ENCODE peak calls at places on chromosomes 4 and X, in eight cellular contexts. C is nephron progenitor cell; R is aorta; T is colonic mucosa; X is activated T-helper 2 cell treated with anti-CD3 and anti-CD28 coated beads, Interferon-gamma antibody, Interleukin-2, Interleukin-4, amounts not matched to agents 10 μg/mL and 5 μg/mL and 100 μg/mL, durations not matched to agents 14 hours and 24 hours and 36 hours; D is stimulated activated CD8-positive, alpha-beta memory T cell treated with anti-CD3 and anti-CD28 coated beads, Interleukin-7, amount 100 ng/mL, for 4 hours; Z is amniotic stem cell; N is SK-N-SH. H is an unnamed sample.

GRCh38 chr4:151651496-151651895 is 109.3 kb downstream of the GATB start:
- DNase-seq in C (no peak), D (no peak), N (no peak), T (no peak), R (no peak), Z (no peak), X (no peak), H (no peak)

GRCh38 chr4:95304898-95305297 is 243.9 kb downstream of the UNC5C start:
- DNase-seq in X (no peak), N (no peak), D (no peak), R (no peak), Z (no peak), C (no peak), T (no peak), H (no peak)

GRCh38 chr4:115272185-115272584 is 158.8 kb upstream of the NDST4 start:
- DNase-seq in T (no peak), Z (no peak), R (no peak), D (no peak), N (no peak), X (no peak), C (no peak), H (no peak)

GRCh38 chr4:7911044-7911578 is 28.6 kb downstream of the AFAP1 start:
- DNase-seq in X (no peak), N (peak), C (peak), R (no peak), T (peak), D (no peak), Z (peak), H (peak)

GRCh38 chrX:110462957-110463356 is 104.3 kb downstream of the RTL9 start:
- DNase-seq in T (no peak), X (no peak), R (no peak), N (no peak), C (no peak), D (no peak), Z (no peak), H (no peak)

GRCh38 chr4:38804654-38805295 is at the start of gene TLR1:
- DNase-seq in D (no peak), C (no peak), R (no peak), Z (peak), X (no peak), T (no peak), N (peak), H (peak)

GRCh38 chrX:41919870-41920269 is 3.5 kb downstream of the CASK start:
- DNase-seq in R (no peak), Z (no peak), X (no peak), T (no peak), N (no peak), C (no peak), D (no peak), H (no peak)

GRCh38 chr4:25172964-25173917 is 13.0 kb upstream of the SEPSECS start:
- DNase-seq in N (no peak), C (no peak), D (no peak), Z (peak), X (no peak), R (peak), T (no peak), H (peak)

GRCh38 chr4:128649575-128650205 is 159.8 kb upstream of the JADE1 start:
- DNase-seq in C (no peak), X (no peak), D (no peak), R (no peak), T (peak), Z (no peak), N (no peak), H (no peak)

GRCh38 chrX:78029663-78030062 is 60.2 kb upstream of the PGAM4 start:
- DNase-seq in C (peak), X (no peak), Z (peak), T (peak), N (peak), R (no peak), D (no peak), H (peak)

GRCh38 chr4:89314291-89314690 is 6.7 kb upstream of the GPRIN3 start:
- DNase-seq in D (no peak), T (no peak), C (no peak), R (no peak), X (no peak), Z (no peak), N (no peak), H (no peak)

GRCh38 chr4:173656898-173657297 is 126.9 kb upstream of the HAND2 start:
- DNase-seq in Z (no peak), T (no peak), R (no peak), X (no peak), D (no peak), N (no peak), C (no peak), H (no peak)